ENCODE peak calls at places on chromosome 10, in five cellular contexts. P, G, D, E and U are unnamed samples. For H3K9me3 and H3K4me1, the result is how much of the 10 kb centered on the place peaks cover.

GRCh38 chr10:23412223-23412622 is 26.7 kb upstream of the OTUD1 start:
- DNase-seq in P (no peak), G (no peak), D (no peak), E (no peak), U (no peak)

GRCh38 chr10:61000769-61001730 is 57.1 kb upstream of the RHOBTB1 start:
- DNase-seq in P (no peak), G (peak), D (no peak), E (peak), U (peak)

GRCh38 chr10:33136271-33136670 is 178.2 kb upstream of the ITGB1 start:
- DNase-seq in P (no peak), G (no peak), D (no peak), E (no peak), U (no peak)

GRCh38 chr10:120402358-120402757 is 54.7 kb upstream of the PLPP4 start:
- DNase-seq in P (no peak), G (no peak), D (no peak), E (no peak), U (no peak)

GRCh38 chr10:13453896-13454295 is 74.9 kb downstream of the BEND7 start:
- DNase-seq in P (no peak), G (no peak), D (no peak), E (no peak), U (no peak)

GRCh38 chr10:5963071-5963470 is 14.3 kb downstream of the IL15RA start:
- DNase-seq in P (no peak), G (no peak), D (no peak), E (no peak), U (no peak)

GRCh38 chr10:118471863-118472262 is 123.6 kb downstream of the PRLHR start:
- DNase-seq in P (no peak), G (no peak), D (peak), E (no peak), U (no peak)

GRCh38 chr10:5030989-5031388 is 27.3 kb upstream of the AKR1C2 start:
- DNase-seq in P (no peak), G (no peak), D (no peak), E (no peak), U (no peak)

GRCh38 chr10:94155722-94156271 is 162.1 kb downstream of the PLCE1 start:
- DNase-seq in P (no peak), G (no peak), D (no peak), E (no peak), U (no peak)

GRCh38 chr10:91691255-91691654 is 58.4 kb upstream of the PPP1R3C start:
- DNase-seq in P (no peak), G (no peak), D (no peak), E (no peak), U (no peak)

DNA sequence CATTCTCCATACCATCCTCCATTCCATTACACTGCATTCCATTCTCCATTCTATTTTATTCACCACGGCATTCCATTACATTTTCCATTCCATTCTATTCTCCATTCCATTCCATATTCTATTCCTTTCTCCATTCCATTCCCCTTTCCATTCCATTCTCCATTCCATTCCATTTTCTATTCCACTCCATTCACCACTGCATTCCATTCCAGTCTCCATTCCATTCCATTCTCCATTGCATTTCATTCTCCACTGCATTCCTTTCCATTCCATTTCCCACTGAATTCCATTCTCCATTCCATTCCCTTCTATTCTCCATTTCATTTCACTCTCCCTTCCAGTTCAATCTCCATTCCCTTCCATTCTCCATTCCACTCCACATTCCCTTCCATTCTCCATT is 79.6 kb downstream of the NSUN6 start:
- DNase-seq in P (no peak), G (no peak), D (no peak), E (no peak), U (no peak)
- H3K9me3 ChIP-seq in P (under half), G (under half), D (under half), E (under half), U (under half)

DNA sequence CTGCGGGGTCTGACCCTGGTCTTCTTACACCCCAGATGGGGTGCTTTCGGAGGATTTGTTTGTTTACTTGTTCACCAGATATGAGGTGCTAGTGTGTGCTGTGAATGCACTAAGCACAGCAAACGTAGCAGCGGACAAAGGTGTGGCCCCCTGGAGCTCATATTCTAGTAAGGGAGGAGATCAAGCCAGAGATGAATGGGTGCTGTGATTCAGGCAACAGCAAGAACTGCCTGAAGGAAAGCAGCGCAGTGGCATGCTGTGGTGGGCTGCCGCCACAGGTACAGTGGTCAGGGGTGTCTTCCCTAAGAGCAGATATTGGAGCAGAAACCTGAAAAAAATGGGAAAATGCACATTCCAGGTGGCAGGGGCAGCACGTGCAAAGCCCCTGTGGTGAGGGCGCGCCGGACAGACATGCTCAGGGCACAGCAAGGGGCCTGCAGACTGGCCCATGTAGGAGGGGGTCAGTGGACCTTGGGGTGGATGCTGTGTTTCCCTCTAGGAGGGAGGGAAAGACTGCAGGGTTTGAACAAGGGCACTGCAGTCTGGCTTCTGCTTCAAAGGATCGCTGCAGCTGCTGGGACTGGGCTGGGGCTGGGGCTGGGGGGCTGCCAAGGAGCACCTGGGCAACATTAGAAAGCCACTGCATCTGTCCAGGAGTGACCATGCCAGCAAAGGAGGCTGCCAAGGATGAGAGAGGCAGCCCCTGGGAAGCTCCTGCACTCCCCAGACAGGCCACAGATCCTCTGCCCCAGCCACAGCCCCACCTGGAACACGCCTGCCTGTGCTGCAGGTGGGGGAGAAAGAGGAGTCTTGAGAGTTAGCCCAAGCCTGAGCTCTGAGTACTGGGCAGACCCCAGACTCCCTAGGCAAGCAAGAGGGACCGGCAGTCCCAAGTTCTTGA is 922 bp upstream of the DEPP1 start:
- DNase-seq in P (no peak), G (no peak), D (no peak), E (no peak), U (peak)
- H3K4me1 ChIP-seq in P (half or more), G (half or more), D (half or more), E (half or more), U (under half)

DNA sequence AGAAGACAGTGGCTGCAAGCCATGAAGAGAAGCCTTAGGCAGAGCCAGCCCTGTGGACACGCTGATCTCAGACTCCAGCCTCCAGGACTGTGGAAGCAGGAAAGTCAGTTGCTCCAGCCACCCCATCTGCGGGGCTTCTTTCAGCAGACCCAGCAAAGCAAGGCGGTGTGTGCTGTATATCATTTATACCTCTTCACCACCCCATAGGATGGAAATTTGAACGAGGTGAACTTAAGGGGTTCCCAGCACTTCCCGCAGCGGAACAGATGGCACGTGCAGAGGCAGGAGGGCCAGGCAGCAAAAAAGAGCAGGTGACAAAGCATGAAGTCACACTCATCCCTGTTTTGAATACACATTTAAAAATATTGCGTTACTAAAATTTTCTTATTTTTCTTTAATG is 159.4 kb downstream of the ADARB2 start:
- DNase-seq in P (no peak), G (no peak), D (no peak), E (no peak), U (no peak)
- H3K9me3 ChIP-seq in P (under half), G (under half), D (under half), E (under half), U (under half)

GRCh38 chr10:122485670-122486069 is 24.3 kb downstream of the HTRA1 start:
- DNase-seq in P (no peak), G (no peak), D (no peak), E (no peak), U (no peak)
- H3K4me1 ChIP-seq in P (under half), G (half or more), D (under half), E (under half), U (under half)